ENCODE peak calls at places on chromosomes 6 and 20, in six cellular contexts. G, B, R, U, S and D are unnamed samples.

GRCh38 chr20:45212831-45213230 is 6.0 kb downstream of the SEMG1 start:
- DNase-seq in G (no peak), R (no peak), B (no peak), S (no peak), U (no peak), D (no peak)

GRCh38 chr6:42532038-42532669 is 31.7 kb upstream of the UBR2 start:
- DNase-seq in U (no peak), S (no peak), G (peak), B (peak), R (peak), D (peak)

GRCh38 chr6:5398530-5398929 is 137.2 kb downstream of the FARS2 start:
- DNase-seq in G (peak), S (no peak), B (peak), U (no peak), R (no peak), D (peak)

GRCh38 chr20:9602834-9603173 is 88.4 kb downstream of the LAMP5 start:
- DNase-seq in S (no peak), B (no peak), G (no peak), U (no peak), R (no peak), D (no peak)

GRCh38 chr6:35259946-35260626 is 551 bp downstream of the ZNF76 start:
- DNase-seq in G (peak), R (peak), S (peak), U (no peak), B (peak), D (peak)

GRCh38 chr6:43724914-43725642 is 37.5 kb upstream of the MRPS18A start:
- DNase-seq in B (peak), S (peak), R (peak), U (no peak), G (peak), D (peak)

GRCh38 chr6:107603029-107603428 is 113.1 kb downstream of the SOBP start:
- DNase-seq in G (no peak), B (no peak), R (no peak), S (no peak), U (no peak), D (peak)

GRCh38 chr6:35296931-35297330 is 687 bp upstream of the DEF6 start:
- DNase-seq in B (no peak), R (no peak), U (no peak), S (no peak), G (no peak), D (no peak)

GRCh38 chr6:90537723-90538407 is 49.0 kb downstream of the MAP3K7 start:
- DNase-seq in G (peak), B (peak), S (no peak), R (no peak), U (no peak), D (peak)

DNA sequence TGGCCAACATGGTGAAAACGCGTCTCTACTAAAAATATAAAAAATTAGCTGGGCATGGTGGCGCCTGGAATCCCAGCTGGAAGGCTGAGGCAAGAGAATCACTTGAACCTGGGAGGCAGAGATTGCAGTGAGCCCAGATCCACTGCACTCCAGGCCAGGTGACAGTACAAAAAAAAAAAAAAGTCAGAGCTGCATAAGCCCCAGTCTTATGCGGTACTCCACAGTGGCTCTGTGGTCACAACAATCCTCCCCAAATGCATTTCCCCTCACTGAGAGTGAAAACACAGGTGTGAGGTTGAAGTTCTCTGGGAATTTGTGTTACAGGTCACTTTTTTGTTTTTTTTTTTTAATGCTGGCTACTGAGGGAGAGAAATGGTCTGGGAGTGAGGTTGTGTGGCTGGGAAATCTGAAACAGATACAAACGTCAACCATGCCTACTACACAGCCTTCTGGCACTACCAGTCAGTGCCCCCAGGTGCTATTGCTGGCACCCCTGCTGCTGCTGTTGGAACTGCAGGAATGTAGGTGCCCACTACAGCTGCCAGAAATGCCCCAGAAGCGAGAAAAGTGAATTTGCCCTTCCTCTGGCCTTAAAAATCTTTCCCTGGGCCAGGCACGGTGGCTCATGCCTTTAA is 5.7 kb downstream of the MRPS26 start:
- DNase-seq in S (no peak), B (no peak), U (no peak), G (no peak), R (no peak), D (no peak)
- TF ChIP-seq CTCF in S (no peak), B (no peak), U (peak), G (no peak), R (no peak), D (no peak)

DNA sequence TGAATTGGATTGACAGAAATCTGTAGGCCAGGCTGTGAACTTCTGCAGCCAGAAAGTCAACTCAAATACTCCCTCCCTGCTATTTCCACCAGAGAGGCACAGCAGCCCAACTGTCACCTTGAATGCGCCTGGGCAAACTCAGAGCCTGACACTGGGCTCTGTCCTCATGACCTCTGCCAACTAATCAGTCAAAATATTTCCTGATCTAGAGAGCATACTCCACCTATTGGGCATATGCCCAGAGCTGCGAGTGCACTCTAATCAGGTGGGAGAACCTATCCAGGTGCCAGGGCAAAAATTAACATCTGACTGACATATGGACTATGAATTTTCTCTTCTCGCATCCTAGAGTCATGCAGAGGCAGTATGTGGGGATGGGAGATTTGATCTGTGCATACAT is 406.3 kb upstream of the RUNX2 start:
- DNase-seq in S (peak), R (peak), U (no peak), G (no peak), B (no peak), D (peak)
- TF ChIP-seq CTCF in S (no peak), R (no peak), U (no peak), G (no peak), B (no peak), D (no peak)

DNA sequence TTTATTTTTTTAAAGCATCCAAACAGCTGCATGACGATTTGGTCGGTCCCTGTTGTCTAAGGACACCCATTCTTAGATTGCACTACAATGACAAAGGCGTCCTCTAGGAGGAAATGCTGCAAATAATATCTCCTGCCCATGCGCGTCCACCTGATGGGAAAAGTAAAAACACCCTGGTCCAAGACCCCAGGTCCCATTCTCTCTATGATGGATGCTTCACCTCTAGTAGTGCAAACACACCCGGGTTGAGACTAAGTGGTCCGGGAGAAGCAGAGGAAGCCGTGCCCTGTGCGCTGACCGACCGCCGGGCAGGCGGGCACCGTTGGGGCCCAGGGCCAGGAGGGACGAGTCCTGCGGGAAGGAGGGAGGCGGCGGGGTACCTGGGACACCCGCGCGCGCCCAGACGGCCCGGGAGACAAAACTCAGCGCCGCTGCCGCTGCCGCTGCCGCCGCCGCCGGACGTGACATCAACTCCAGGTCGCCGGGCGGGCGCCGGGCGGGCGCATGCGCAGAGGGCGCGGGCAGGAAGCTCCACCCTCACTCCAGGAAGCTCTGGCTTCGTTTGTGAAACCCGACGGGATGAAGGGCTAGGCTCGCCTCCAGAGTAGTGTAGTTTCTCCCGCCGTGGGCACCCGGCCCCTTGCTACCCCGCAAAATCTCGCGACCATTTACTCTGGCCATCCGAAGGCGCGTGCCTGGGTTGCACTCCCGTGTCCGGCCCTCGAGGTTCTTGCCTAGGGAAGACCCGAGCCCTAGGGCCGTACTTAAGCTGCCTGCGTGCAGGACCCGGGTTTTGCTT is at the start of gene TBC1D7:
- DNase-seq in B (peak), G (peak), S (peak), R (peak), U (peak), D (peak)
- TF ChIP-seq CTCF in B (peak), G (peak), S (no peak), R (no peak), U (peak), D (no peak)

GRCh38 chr20:56205350-56205749 is 43.2 kb upstream of the MC3R start:
- DNase-seq in S (no peak), R (no peak), U (no peak), G (no peak), B (no peak), D (no peak)

GRCh38 chr20:56195946-56196345 is 52.6 kb upstream of the MC3R start:
- DNase-seq in G (no peak), U (no peak), B (no peak), R (no peak), S (no peak), D (no peak)

GRCh38 chr20:56202493-56203077 is 45.9 kb upstream of the MC3R start:
- DNase-seq in S (no peak), U (no peak), R (no peak), B (peak), G (peak), D (peak)

GRCh38 chr20:56204206-56204605 is 44.3 kb upstream of the MC3R start:
- DNase-seq in S (no peak), R (no peak), B (no peak), U (no peak), G (no peak), D (no peak)

GRCh38 chr20:56200456-56200855 is 48.1 kb upstream of the MC3R start:
- DNase-seq in S (no peak), G (no peak), R (no peak), U (no peak), B (no peak), D (peak)
- TF ChIP-seq CTCF in S (no peak), G (peak), R (no peak), U (peak), B (peak), D (peak)

GRCh38 chr6:165443462-165443861 is 134.1 kb upstream of the C6orf118 start:
- DNase-seq in S (no peak), G (no peak), U (no peak), R (no peak), B (no peak), D (no peak)

GRCh38 chr6:165441176-165441575 is 131.8 kb upstream of the C6orf118 start:
- DNase-seq in S (no peak), R (no peak), G (no peak), U (no peak), B (no peak), D (no peak)

GRCh38 chr6:165439928-165440554 is 130.6 kb upstream of the C6orf118 start:
- DNase-seq in B (peak), U (no peak), R (no peak), G (peak), S (no peak), D (peak)
- TF ChIP-seq CTCF in B (peak), U (peak), R (peak), G (peak), S (peak), D (peak)

GRCh38 chr6:87197547-87197946 is 42.2 kb downstream of the ZNF292 start:
- DNase-seq in U (no peak), R (no peak), S (no peak), B (no peak), G (no peak), D (no peak)

GRCh38 chr6:87200469-87201174 is 45.3 kb downstream of the ZNF292 start:
- DNase-seq in R (no peak), S (no peak), B (no peak), G (peak), U (no peak), D (peak)

GRCh38 chr6:87199787-87200186 is 44.4 kb downstream of the ZNF292 start:
- DNase-seq in S (no peak), G (no peak), U (no peak), B (no peak), R (no peak), D (no peak)

GRCh38 chr6:87198496-87198895 is 43.1 kb downstream of the ZNF292 start:
- DNase-seq in S (no peak), U (no peak), G (peak), R (no peak), B (no peak), D (peak)

GRCh38 chr6:87203448-87204023 is 48.2 kb downstream of the ZNF292 start:
- DNase-seq in R (no peak), B (no peak), G (no peak), S (no peak), U (no peak), D (no peak)
- TF ChIP-seq CTCF in R (no peak), B (no peak), G (no peak), S (no peak), U (no peak), D (no peak)

GRCh38 chr20:7665311-7665863 is 274.9 kb downstream of the HAO1 start:
- DNase-seq in S (no peak), R (no peak), B (no peak), U (no peak), G (no peak), D (no peak)
- TF ChIP-seq CTCF in S (no peak), R (no peak), B (no peak), U (no peak), G (no peak), D (no peak)

GRCh38 chr20:61965606-61966491 is 99.8 kb downstream of the TAF4 start:
- DNase-seq in S (no peak), B (no peak), R (no peak), U (no peak), G (no peak), D (no peak)
- TF ChIP-seq CTCF in S (no peak), B (peak), R (no peak), U (no peak), G (no peak), D (no peak)

DNA sequence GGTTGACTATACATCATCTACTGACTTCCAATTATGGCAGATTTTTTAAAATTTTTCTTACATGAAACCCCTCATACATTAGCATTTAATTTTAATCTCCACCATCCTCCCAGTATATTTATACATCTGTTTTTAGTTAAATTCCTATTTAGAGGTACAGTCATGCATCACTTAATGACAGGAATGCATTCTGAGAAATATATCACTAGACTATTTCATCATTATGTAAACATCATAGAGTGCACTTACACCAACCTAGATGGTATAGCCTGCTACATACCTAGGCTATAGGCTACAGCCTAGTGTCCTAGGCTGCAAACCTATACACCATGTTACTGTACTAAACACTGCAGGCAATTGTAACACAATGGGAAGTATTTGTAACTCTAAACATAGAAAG is 316.7 kb upstream of the MARCKS start:
- DNase-seq in G (no peak), S (no peak), U (no peak), R (no peak), B (no peak), D (no peak)
- TF ChIP-seq CTCF in G (no peak), S (no peak), U (no peak), R (no peak), B (no peak), D (no peak)

GRCh38 chr6:148365037-148365436 is 22.4 kb downstream of the SASH1 start:
- DNase-seq in R (no peak), S (no peak), B (no peak), U (no peak), G (no peak), D (no peak)

GRCh38 chr6:148370171-148370570 is 27.5 kb downstream of the SASH1 start:
- DNase-seq in B (no peak), S (no peak), R (no peak), U (no peak), G (no peak), D (no peak)

GRCh38 chr6:148364056-148364844 is 21.6 kb downstream of the SASH1 start:
- DNase-seq in S (no peak), B (peak), G (peak), U (no peak), R (no peak), D (peak)

GRCh38 chr6:148367418-148368024 is 24.9 kb downstream of the SASH1 start:
- DNase-seq in U (no peak), B (peak), R (peak), S (peak), G (peak), D (peak)
- TF ChIP-seq CTCF in U (no peak), B (no peak), R (no peak), S (no peak), G (no peak), D (no peak)